ENCODE peak calls at places on chromosome 1, in ten cellular contexts. V is colonic mucosa; M is H1; H is fibroblast of lung; W is left ventricle myocardium inferior; T is stomach; I is Panc1; Y is body of pancreas; J is CD8-positive, alpha-beta T cell; E is transverse colon. L is an unnamed sample. For H3K27me3, the result is how much of the 10 kb centered on the place peaks cover.

GRCh38 chr1:39395357-39395831 is 96.0 kb upstream of the BMP8A start:
- DNase-seq in V (peak), M (no peak), H (peak), W (no peak), T (no peak), I (no peak), Y (peak), J (no peak), E (no peak), L (no peak)

GRCh38 chr1:153985984-153986761 is at the start of gene RAB13:
- DNase-seq in V (peak), M (peak), H (peak), W (peak), T (peak), I (no peak), Y (peak), J (no peak), E (peak), L (peak)

GRCh38 chr1:67552336-67552759 is 122.1 kb upstream of the SERBP1 start:
- DNase-seq in V (peak), M (no peak), H (no peak), W (no peak), T (peak), I (no peak), Y (no peak), J (no peak), E (peak), L (no peak)

GRCh38 chr1:218946147-218946546 is 227.5 kb upstream of the LYPLAL1 start:
- DNase-seq in V (no peak), M (no peak), H (no peak), W (no peak), T (no peak), I (no peak), Y (no peak), J (no peak), E (no peak), L (no peak)

GRCh38 chr1:55893155-55893554 is 678.0 kb upstream of the USP24 start:
- DNase-seq in V (no peak), M (no peak), H (peak), W (no peak), T (no peak), I (no peak), Y (no peak), J (no peak), E (no peak), L (no peak)

GRCh38 chr1:24724345-24725208 is 20.7 kb upstream of the CLIC4 start:
- DNase-seq in V (no peak), M (peak), H (peak), W (no peak), T (peak), I (no peak), Y (no peak), J (no peak), E (no peak), L (no peak)

GRCh38 chr1:89566761-89567174 is 42.1 kb downstream of the LRRC8B start:
- DNase-seq in V (no peak), M (no peak), H (peak), W (peak), T (no peak), I (no peak), Y (peak), J (no peak), E (peak), L (no peak)

GRCh38 chr1:163844393-163844948 is 522.7 kb downstream of the NUF2 start:
- DNase-seq in V (no peak), M (no peak), H (peak), W (no peak), T (no peak), I (no peak), Y (no peak), J (no peak), E (no peak), L (no peak)

GRCh38 chr1:30762931-30763653 is 5.5 kb upstream of the LAPTM5 start:
- DNase-seq in V (no peak), M (no peak), H (no peak), W (no peak), T (no peak), I (no peak), Y (no peak), J (no peak), E (no peak), L (no peak)

GRCh38 chr1:17682403-17682802 is 72.7 kb upstream of the ACTL8 start:
- DNase-seq in V (no peak), M (no peak), H (no peak), W (no peak), T (no peak), I (no peak), Y (no peak), J (no peak), E (no peak), L (peak)

GRCh38 chr1:195604287-195604686 is 1004.0 kb downstream of the KCNT2 start:
- DNase-seq in V (no peak), M (no peak), H (peak), W (no peak), T (no peak), I (no peak), Y (no peak), J (no peak), E (no peak), L (no peak)

GRCh38 chr1:195606483-195606882 is 1001.8 kb downstream of the KCNT2 start:
- DNase-seq in V (no peak), M (no peak), H (no peak), W (no peak), T (no peak), I (no peak), Y (no peak), J (no peak), E (no peak), L (no peak)

DNA sequence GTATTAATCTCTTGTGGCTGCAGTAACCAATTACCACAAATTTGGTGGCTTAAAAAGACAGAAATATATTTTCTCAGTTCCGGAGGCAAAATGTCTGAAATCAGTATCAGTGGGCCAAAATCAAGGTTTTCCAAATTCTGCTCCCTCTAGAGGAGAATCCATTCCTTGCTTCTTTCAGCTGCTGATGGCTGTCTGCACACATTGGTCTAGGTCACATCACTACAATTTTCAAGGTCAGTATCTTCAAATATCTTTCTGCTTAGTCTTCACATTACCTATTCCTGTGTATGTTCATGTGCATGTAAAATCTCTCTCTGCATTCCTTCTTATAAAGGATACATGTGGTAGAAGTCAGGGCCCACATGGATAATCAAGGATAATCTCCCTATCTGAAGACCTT is 999.4 kb downstream of the KCNT2 start:
- DNase-seq in V (no peak), M (no peak), H (no peak), W (no peak), T (no peak), I (no peak), Y (no peak), J (no peak), E (no peak), L (no peak)
- TF ChIP-seq CTCF in V (no peak), M (peak), H (peak), W (no peak), T (no peak), I (peak), Y (no peak), J (no peak), E (no peak), L (peak)

DNA sequence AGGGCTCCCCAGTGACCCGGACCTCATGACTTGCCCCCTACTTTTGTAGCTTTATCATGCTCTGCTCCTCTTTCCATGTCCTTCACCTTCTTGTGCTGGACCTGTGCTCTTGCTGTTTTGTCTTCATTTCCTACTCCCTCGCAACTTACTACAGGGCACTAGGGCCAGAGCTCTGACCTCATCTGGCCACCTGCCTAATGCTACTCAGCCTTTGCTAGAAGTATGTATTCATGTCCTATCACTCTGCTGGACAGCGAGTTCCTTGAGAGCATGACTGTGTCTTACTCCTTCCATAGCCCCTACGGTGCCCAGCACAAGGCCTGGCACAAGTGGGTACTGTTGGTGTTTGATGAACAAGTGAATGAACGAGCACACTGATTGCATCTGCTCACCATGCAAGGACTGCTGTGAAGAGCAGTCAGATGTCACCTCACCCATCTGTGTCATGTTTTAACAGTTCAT is 1.9 kb downstream of the MTFR1L start:
- DNase-seq in V (no peak), M (no peak), H (peak), W (no peak), T (no peak), I (no peak), Y (peak), J (no peak), E (no peak), L (no peak)
- H3K4me3 ChIP-seq in V (no peak), M (peak), H (peak), W (peak), T (peak), I (peak), Y (no peak), J (no peak), E (peak), L (no peak)

DNA sequence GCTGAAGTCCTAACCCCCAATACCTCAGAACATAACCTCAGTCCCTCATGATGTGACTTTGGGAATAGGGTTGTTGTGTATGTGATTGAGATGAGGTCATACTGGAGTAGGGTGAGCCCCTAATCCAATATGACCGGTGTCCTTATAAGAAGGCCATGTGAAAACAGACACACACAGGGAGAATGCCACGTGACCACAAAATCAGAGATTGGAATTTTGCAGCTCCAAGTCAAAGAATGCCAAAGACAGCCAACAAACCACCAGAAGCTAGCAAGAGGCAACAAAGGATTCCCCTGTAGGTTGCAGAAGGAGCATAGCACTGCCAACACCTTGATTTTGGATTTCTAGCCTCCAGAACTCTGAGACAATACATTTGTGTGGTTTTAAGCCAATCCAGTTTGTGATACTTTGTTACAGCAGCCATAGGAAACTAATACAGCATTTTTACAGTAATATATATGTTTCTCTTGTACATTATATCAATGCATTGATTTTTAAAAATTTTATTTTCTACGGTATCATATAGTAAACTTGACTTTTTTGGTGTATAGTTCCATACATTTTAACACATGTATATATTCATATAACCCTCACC is 5.4 kb downstream of the ZSWIM5 start:
- DNase-seq in V (no peak), M (no peak), H (peak), W (no peak), T (no peak), I (no peak), Y (no peak), J (no peak), E (no peak), L (no peak)
- H3K27me3 ChIP-seq in V (under half), M (under half), H (under half), W (under half), T (under half), I (under half), Y (under half), J (under half), E (under half), L (under half)

GRCh38 chr1:59354754-59355337 is 58.0 kb downstream of the FGGY start:
- DNase-seq in V (peak), M (no peak), H (no peak), W (no peak), T (no peak), I (no peak), Y (no peak), J (no peak), E (no peak), L (no peak)

GRCh38 chr1:59360170-59360569 is 63.3 kb downstream of the FGGY start:
- DNase-seq in V (no peak), M (no peak), H (peak), W (no peak), T (no peak), I (no peak), Y (no peak), J (no peak), E (no peak), L (no peak)

GRCh38 chr1:59359325-59359724 is 62.4 kb downstream of the FGGY start:
- DNase-seq in V (no peak), M (no peak), H (no peak), W (no peak), T (no peak), I (no peak), Y (no peak), J (no peak), E (no peak), L (no peak)

GRCh38 chr1:59355361-59355760 is 58.5 kb downstream of the FGGY start:
- DNase-seq in V (no peak), M (no peak), H (no peak), W (no peak), T (no peak), I (no peak), Y (no peak), J (no peak), E (no peak), L (no peak)

GRCh38 chr1:59357645-59358044 is 60.8 kb downstream of the FGGY start:
- DNase-seq in V (no peak), M (no peak), H (no peak), W (no peak), T (no peak), I (no peak), Y (no peak), J (no peak), E (no peak), L (no peak)
- TF ChIP-seq CTCF in V (no peak), M (peak), H (no peak), W (no peak), T (no peak), I (no peak), Y (no peak), J (no peak), E (no peak), L (no peak)

L was measured in BE2C.